ENCODE peak calls at places on chromosome 11, in ten cellular contexts. C is effector memory CD4-positive, alpha-beta T cell; D is BE2C; Z is CD8-positive, alpha-beta memory T cell; P is tibial artery; W is naive thymus-derived CD4-positive, alpha-beta T cell; K is colonic mucosa; G is GM23248; A is DND-41; N is GM23338. U is an unnamed sample. For H3K36me3, the result is how much of the 10 kb centered on the place peaks cover.

GRCh38 chr11:92830382-92831148 is 138.9 kb upstream of the MTNR1B start:
- DNase-seq in K (no peak), D (no peak), N (no peak), Z (no peak), A (peak), W (no peak), C (no peak), P (no peak), G (no peak), U (peak)

GRCh38 chr11:36465449-36466163 is 44.5 kb downstream of the TRAF6 start:
- DNase-seq in C (no peak), W (no peak), P (no peak), A (no peak), G (peak), K (no peak), Z (no peak), N (no peak), D (no peak), U (no peak)

GRCh38 chr11:94325681-94326080 is 21.3 kb downstream of the IZUMO1R start:
- DNase-seq in G (peak), C (no peak), Z (peak), N (peak), K (peak), W (peak), D (peak), P (no peak), A (peak), U (peak)

GRCh38 chr11:77602385-77603105 is 12.8 kb downstream of the AQP11 start:
- DNase-seq in P (no peak), C (no peak), N (no peak), D (no peak), W (no peak), Z (no peak), K (no peak), G (peak), A (no peak), U (no peak)

GRCh38 chr11:47062736-47063135 is 113.9 kb downstream of the ARFGAP2 start:
- DNase-seq in K (no peak), A (no peak), N (no peak), Z (no peak), P (no peak), G (no peak), D (no peak), W (no peak), C (no peak), U (no peak)

GRCh38 chr11:109728056-109728455 is 306.1 kb downstream of the C11orf87 start:
- DNase-seq in D (no peak), W (no peak), C (no peak), N (no peak), P (no peak), G (no peak), Z (no peak), A (no peak), K (peak), U (no peak)

GRCh38 chr11:112292785-112293407 is 32.2 kb upstream of the PLET1 start:
- DNase-seq in G (peak), A (no peak), N (no peak), Z (no peak), D (no peak), W (no peak), P (peak), K (no peak), C (no peak), U (no peak)

GRCh38 chr11:95301497-95301896 is 70.5 kb upstream of the SESN3 start:
- DNase-seq in C (no peak), W (no peak), P (no peak), Z (no peak), N (no peak), K (no peak), D (peak), A (no peak), G (peak), U (no peak)

GRCh38 chr11:109085708-109086373 is 336.1 kb upstream of the C11orf87 start:
- DNase-seq in A (no peak), N (no peak), W (no peak), K (no peak), G (peak), C (no peak), P (no peak), Z (no peak), D (no peak), U (peak)

GRCh38 chr11:32358729-32359128 is 76.6 kb downstream of the WT1 start:
- DNase-seq in D (no peak), C (no peak), N (peak), G (no peak), A (no peak), P (no peak), Z (no peak), K (no peak), W (no peak), U (no peak)

GRCh38 chr11:17906436-17906835 is 106.4 kb downstream of the SERGEF start:
- DNase-seq in P (no peak), C (no peak), G (no peak), Z (no peak), D (peak), N (peak), K (no peak), W (no peak), A (peak), U (no peak)

GRCh38 chr11:112881461-112881860 is 79.8 kb upstream of the NCAM1 start:
- DNase-seq in A (no peak), K (peak), D (peak), C (no peak), W (no peak), N (peak), P (no peak), Z (no peak), G (peak), U (no peak)

GRCh38 chr11:57983211-57983610 is 40.5 kb upstream of the OR9Q1 start:
- DNase-seq in G (no peak), N (no peak), P (no peak), A (no peak), D (no peak), C (no peak), Z (no peak), W (no peak), K (no peak), U (no peak)

GRCh38 chr11:70398834-70399680 is 728 bp downstream of the CTTN start:
- DNase-seq in G (no peak), N (no peak), C (no peak), K (peak), D (no peak), Z (no peak), A (no peak), P (peak), W (no peak), U (no peak)

GRCh38 chr11:97361812-97362378 is 972.1 kb downstream of the JRKL start:
- DNase-seq in W (no peak), Z (no peak), D (no peak), P (no peak), A (no peak), G (no peak), N (no peak), C (no peak), K (no peak), U (no peak)

GRCh38 chr11:74142624-74143023 is 28.2 kb downstream of the C2CD3 start:
- DNase-seq in P (no peak), G (peak), C (no peak), W (no peak), K (no peak), N (no peak), Z (no peak), A (no peak), D (no peak), U (no peak)

GRCh38 chr11:65973439-65974110 is 12.0 kb downstream of the SART1 start:
- DNase-seq in C (no peak), Z (no peak), G (peak), W (no peak), K (no peak), N (no peak), A (no peak), D (no peak), P (no peak), U (no peak)

GRCh38 chr11:2306971-2307732 is 5.3 kb downstream of the TSPAN32 start:
- DNase-seq in Z (no peak), P (no peak), G (peak), C (no peak), D (no peak), A (no peak), K (no peak), N (no peak), W (no peak), U (no peak)

GRCh38 chr11:69413015-69413801 is 68.3 kb upstream of the LINC01488 start:
- DNase-seq in C (no peak), K (no peak), P (no peak), D (no peak), Z (no peak), W (no peak), A (no peak), N (no peak), G (no peak), U (no peak)

GRCh38 chr11:19557720-19558140 is 154.9 kb upstream of the NAV2 start:
- DNase-seq in C (peak), G (peak), P (peak), D (peak), K (peak), A (peak), W (peak), Z (peak), N (peak), U (peak)

GRCh38 chr11:65502274-65502851 is 3.5 kb downstream of the MALAT1 start:
- DNase-seq in G (peak), D (no peak), W (no peak), P (no peak), C (no peak), Z (no peak), K (no peak), N (no peak), A (no peak), U (peak)

GRCh38 chr11:10934293-10934850 is 76.5 kb upstream of the ZBED5 start:
- DNase-seq in G (no peak), Z (no peak), P (no peak), W (no peak), D (no peak), C (no peak), N (no peak), A (no peak), K (peak), U (peak)

GRCh38 chr11:63816732-63817131 is 3.5 kb downstream of the SPINDOC start:
- DNase-seq in A (no peak), G (no peak), N (no peak), C (no peak), Z (no peak), W (no peak), P (no peak), K (no peak), D (no peak), U (no peak)

GRCh38 chr11:63818609-63819008 is 5.4 kb downstream of the SPINDOC start:
- DNase-seq in Z (no peak), G (no peak), W (no peak), N (no peak), C (no peak), K (no peak), P (no peak), D (no peak), A (no peak), U (no peak)

GRCh38 chr11:63821411-63821810 is 8.2 kb downstream of the SPINDOC start:
- DNase-seq in G (no peak), Z (no peak), K (no peak), N (no peak), P (no peak), A (no peak), W (no peak), D (no peak), C (no peak), U (no peak)

GRCh38 chr11:63814383-63814736 is 1.1 kb downstream of the SPINDOC start:
- DNase-seq in N (no peak), C (no peak), G (no peak), P (no peak), A (no peak), D (no peak), W (no peak), Z (no peak), K (no peak), U (no peak)

DNA sequence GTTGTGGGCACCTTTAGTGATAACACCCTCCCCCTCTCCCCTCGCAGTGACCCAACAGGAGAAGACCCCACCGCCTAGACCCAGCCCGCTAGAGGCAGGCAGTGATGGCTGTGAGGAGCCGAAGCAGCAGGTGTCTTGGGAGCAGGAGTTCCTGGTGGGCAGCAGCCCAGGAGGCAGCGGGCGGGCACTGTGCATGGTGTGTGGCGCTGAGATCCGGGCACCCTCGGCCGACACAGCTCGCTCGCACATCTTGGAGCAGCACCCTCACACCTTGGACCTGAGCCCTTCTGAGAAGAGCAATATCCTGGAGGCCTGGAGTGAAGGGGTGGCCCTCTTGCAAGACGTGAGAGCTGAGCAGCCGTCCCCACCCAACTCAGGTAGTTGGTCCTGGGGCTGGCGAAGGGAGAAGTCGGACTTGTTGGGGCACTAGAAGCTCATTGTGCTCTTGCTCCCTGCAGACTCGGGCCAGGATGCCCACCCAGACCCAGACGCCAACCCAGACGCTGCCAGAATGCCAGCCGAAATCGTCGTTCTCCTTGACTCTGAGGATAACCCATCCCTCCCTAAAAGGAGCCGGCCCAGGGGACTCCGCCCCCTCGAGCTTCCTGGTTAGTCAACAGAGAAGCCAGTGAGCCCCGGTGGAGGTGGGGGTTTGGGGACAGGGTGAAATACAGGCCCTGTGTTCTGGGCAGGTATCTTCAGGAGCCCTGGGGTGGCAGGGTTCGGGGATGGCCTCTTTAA is 4.7 kb downstream of the SPINDOC start:
- DNase-seq in A (no peak), C (no peak), N (no peak), W (no peak), G (no peak), D (no peak), P (no peak), K (no peak), Z (no peak), U (no peak)
- H3K36me3 ChIP-seq in A (half or more), C (under half), N (under half), W (under half), G (under half), D (under half), P (under half), K (under half), Z (under half), U (under half)

GRCh38 chr11:128804481-128804880 is 62.6 kb downstream of the KCNJ1 start:
- DNase-seq in P (no peak), Z (no peak), A (no peak), D (no peak), G (peak), K (no peak), N (no peak), C (no peak), W (no peak), U (no peak)
- H3K36me3 ChIP-seq in P (under half), Z (half or more), A (half or more), D (under half), G (under half), K (under half), N (under half), C (half or more), W (half or more), U (under half)

GRCh38 chr11:75283391-75283931 is 42.9 kb downstream of the TPBGL start:
- DNase-seq in P (no peak), N (no peak), D (peak), W (no peak), K (no peak), G (no peak), A (no peak), C (no peak), Z (no peak), U (no peak)
- H3K36me3 ChIP-seq in P (under half), N (under half), D (half or more), W (half or more), K (under half), G (under half), A (under half), C (under half), Z (under half), U (under half)

DNA sequence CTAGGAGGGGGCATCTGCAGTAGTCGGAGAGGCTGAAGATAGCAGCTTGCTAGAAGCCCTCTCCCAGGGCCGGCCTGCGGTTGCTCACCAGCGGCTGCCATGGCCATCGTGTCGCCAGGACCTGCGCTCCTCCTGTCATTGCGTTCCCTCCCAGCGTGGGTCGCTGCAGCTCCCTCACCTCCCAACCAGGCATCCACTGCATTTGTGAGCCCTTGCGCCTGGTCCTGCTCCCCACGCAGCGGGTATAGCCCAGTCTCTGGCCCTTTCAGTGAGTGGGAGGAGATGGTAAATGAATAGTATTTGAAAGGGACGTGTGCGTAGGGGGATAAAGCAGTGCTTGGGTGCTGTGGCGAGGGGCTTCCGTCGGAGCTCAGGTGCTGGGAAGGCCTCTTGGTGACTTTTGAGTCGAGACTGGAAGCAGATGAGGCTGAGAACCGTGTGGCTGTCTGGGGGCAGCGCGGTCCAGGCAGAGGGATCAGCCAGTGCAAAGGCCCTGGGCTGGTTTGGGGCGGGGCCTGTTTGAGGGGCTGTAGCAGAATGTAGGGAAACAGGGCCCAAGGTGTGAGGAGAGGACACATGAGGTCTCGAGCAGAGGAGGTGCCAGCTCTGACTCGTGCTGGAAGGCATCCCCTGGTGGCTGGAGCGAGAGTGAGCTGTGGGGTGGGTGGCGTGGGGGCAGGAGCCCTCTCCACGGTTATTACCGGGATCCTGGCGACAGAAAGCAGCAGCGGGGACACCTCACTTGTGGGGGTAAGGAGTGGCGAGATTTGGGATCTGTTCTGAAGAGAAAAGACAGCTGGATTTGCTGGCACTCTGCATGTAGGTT is 39.3 kb downstream of the LRP5 start:
- DNase-seq in Z (no peak), P (no peak), C (no peak), G (peak), A (no peak), N (peak), D (no peak), W (no peak), K (no peak), U (no peak)
- H3K36me3 ChIP-seq in Z (under half), P (under half), C (under half), G (under half), A (under half), N (under half), D (under half), W (under half), K (under half), U (under half)

DNA sequence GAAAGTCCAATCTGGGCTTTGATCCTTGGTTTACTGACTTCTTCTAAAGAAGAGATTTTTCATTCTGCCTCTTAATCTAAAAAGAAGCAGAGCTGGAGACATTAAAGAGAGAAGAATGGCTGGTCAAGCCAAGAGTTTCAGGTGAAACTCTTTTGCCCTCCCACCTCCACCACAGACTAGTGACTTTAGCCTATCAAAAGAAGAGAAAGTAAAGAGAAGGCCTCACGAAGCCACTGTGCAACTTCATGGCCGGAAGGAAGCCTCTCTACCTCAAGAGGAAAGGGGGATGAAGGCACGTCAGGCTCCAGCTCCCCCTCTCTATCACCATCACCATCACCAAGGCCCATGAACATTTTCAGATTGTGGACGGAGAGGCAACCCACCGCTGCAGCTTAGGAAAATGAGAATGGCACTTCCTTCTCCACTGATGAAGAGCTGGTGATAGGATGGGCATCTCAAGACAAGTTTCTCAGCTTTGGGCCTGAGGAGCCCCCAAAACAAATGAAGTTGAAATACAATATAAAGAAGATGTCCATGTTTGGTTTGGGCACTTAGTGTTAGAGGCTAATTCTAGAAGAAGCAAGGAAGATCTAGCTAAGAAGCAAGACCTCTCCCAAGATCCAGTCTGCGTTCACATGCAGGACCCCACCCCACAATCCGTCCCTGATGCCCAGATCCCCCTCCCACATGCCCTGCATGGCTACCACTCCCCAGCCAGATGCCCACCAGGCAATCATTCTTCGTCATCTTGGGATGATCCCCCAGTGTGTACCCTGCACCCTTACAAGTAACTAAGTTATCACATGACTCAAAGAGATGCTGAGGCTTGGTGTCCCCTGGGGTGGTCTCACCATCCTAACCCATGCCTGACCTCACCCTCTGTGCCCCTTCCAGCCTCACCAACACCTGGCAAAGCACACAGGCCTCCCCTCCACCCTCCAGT is 52.6 kb downstream of the IGSF9B start:
- DNase-seq in A (no peak), D (peak), W (no peak), Z (no peak), K (no peak), C (no peak), N (no peak), G (no peak), P (no peak), U (no peak)
- H3K36me3 ChIP-seq in A (under half), D (half or more), W (under half), Z (under half), K (under half), C (under half), N (under half), G (under half), P (under half), U (under half)

GRCh38 chr11:796565-797299 is 1.3 kb downstream of the SLC25A22 start:
- DNase-seq in D (no peak), P (no peak), G (no peak), C (no peak), N (no peak), K (peak), A (no peak), Z (no peak), W (no peak), U (no peak)

GRCh38 chr11:800473-800872 is 2.4 kb upstream of the SLC25A22 start:
- DNase-seq in N (no peak), A (no peak), P (no peak), C (no peak), G (no peak), D (no peak), K (no peak), W (no peak), Z (no peak), U (no peak)

GRCh38 chr11:799641-800316 is 1.7 kb upstream of the SLC25A22 start:
- DNase-seq in P (no peak), C (no peak), K (no peak), W (no peak), Z (no peak), D (no peak), N (no peak), A (no peak), G (no peak), U (no peak)

GRCh38 chr11:797300-798092 is 585 bp downstream of the SLC25A22 start:
- DNase-seq in C (peak), Z (peak), A (peak), N (peak), G (peak), K (peak), D (peak), P (peak), W (peak), U (peak)

DNA sequence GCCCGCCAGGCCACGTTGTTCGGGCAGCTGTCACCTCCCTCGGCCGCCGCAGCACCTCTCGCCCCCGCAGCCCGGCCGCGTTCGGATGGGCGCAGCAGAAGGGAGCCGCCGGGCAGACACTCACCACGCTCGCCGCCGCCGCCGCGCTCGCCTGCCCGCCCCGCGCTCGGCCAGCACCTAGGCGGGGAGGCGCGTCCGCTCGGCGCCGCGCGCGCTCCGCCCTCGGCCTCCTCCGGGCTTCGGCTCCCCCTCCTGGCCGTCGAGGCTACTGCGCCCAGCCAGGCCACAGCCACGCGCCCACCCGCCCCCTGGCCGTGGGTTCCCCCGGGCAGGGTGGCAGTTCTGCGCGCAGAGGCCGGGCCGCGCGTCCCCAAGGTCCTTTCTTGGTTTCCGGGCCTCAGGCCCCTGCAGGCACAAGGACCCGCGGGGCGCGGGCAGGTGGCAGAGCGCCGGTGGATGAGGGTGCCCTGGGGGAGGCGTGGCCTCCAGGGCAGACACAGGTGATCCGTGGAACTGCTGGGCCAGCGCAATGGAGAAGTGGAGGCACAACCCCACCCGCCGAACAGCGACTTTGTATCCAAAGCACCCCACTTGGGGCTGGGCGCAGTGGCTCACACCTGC is at the start of gene SLC25A22:
- DNase-seq in P (no peak), Z (peak), C (peak), N (peak), D (peak), A (peak), K (peak), W (peak), G (peak), U (peak)
- H3K36me3 ChIP-seq in P (under half), Z (under half), C (under half), N (under half), D (under half), A (half or more), K (under half), W (half or more), G (under half), U (under half)

U was measured in MM.1S.